ENCODE peak calls at places on chromosomes 7 and 10, in ten cellular contexts. R is GM12864; C is coronary artery; T is right lobe of liver; I is fibroblast of lung; J is CD4-positive, alpha-beta T cell; L is body of pancreas; U is esophagus squamous epithelium; G is RWPE1; O is psoas muscle. B is an unnamed sample.
A peak's percentile ranks its signal among the peaks of the same experiment; 100 is the strongest.

GRCh38 chr10:62866451-62866850 is 50.3 kb upstream of the EGR2 start:
- DNase-seq in R (no peak), C (no peak), T (no peak), I (no peak), J (no peak), L (no peak), U (no peak), G (no peak), O (no peak), B (no peak)

GRCh38 chr10:21172774-21173432 is 275.8 kb upstream of the NEBL start:
- DNase-seq in R (no peak), C (no peak), T (peak; percentile 42), I (no peak), J (no peak), L (peak; percentile 49), U (no peak), G (no peak), O (no peak), B (peak; percentile 18)

GRCh38 chr7:100148559-100149328 is at the start of gene LAMTOR4:
- DNase-seq in R (peak; percentile 99), C (peak; percentile 100), T (peak; percentile 99), I (peak; percentile 99), J (peak; percentile 97), L (peak; percentile 99), U (peak; percentile 98), G (peak; percentile 99), O (peak; percentile 99), B (peak; percentile 99)

GRCh38 chr10:15660990-15661389 is 58.7 kb downstream of the ITGA8 start:
- DNase-seq in R (no peak), C (no peak), T (no peak), I (no peak), J (no peak), L (no peak), U (no peak), G (no peak), O (no peak), B (no peak)

GRCh38 chr10:122515588-122516231 is 44.8 kb upstream of the DMBT1 start:
- DNase-seq in R (peak; percentile 38), C (no peak), T (no peak), I (no peak), J (peak; percentile 55), L (no peak), U (no peak), G (no peak), O (peak; percentile 65), B (peak; percentile 45)

GRCh38 chr10:69065406-69066361 is 22.2 kb upstream of the SRGN start:
- DNase-seq in R (no peak), C (no peak), T (no peak), I (peak; percentile 60), J (no peak), L (peak; percentile 19), U (no peak), G (no peak), O (no peak), B (peak; percentile 74)

GRCh38 chr7:85471740-85472139 is 284.9 kb upstream of the SEMA3D start:
- DNase-seq in R (no peak), C (no peak), T (no peak), I (peak; percentile 76), J (no peak), L (no peak), U (no peak), G (no peak), O (no peak), B (no peak)

GRCh38 chr7:75966209-75966961 is 28.0 kb downstream of the TMEM120A start:
- DNase-seq in R (no peak), C (peak; percentile 95), T (peak; percentile 40), I (peak; percentile 51), J (no peak), L (no peak), U (no peak), G (no peak), O (peak; percentile 86), B (no peak)

GRCh38 chr10:104767745-104768144 is 126.7 kb downstream of the SORCS3 start:
- DNase-seq in R (no peak), C (no peak), T (no peak), I (no peak), J (no peak), L (no peak), U (no peak), G (no peak), O (no peak), B (no peak)
- TF ChIP-seq CTCF in R (no peak), C (no peak), T (no peak), I (no peak), J (no peak), L (peak; percentile 12), U (no peak), G (no peak), O (no peak), B (no peak)

GRCh38 chr10:5589963-5590511 is 65.3 kb downstream of the CALML3 start:
- DNase-seq in R (no peak), C (no peak), T (no peak), I (peak; percentile 47), J (no peak), L (no peak), U (no peak), G (no peak), O (no peak), B (no peak)
- TF ChIP-seq CTCF in R (peak; percentile 15), C (no peak), T (no peak), I (peak; percentile 39), J (no peak), L (no peak), U (no peak), G (no peak), O (no peak), B (no peak)

GRCh38 chr7:102310414-102310815 is 23.7 kb downstream of the SH2B2 start:
- DNase-seq in R (no peak), C (no peak), T (no peak), I (no peak), J (no peak), L (no peak), U (no peak), G (no peak), O (no peak), B (no peak)

GRCh38 chr7:102312317-102312716 is 25.6 kb downstream of the SH2B2 start:
- DNase-seq in R (no peak), C (no peak), T (no peak), I (no peak), J (no peak), L (no peak), U (no peak), G (no peak), O (no peak), B (no peak)

GRCh38 chr7:102318482-102318971 is 31.9 kb downstream of the SH2B2 start:
- DNase-seq in R (no peak), C (no peak), T (peak; percentile 44), I (no peak), J (no peak), L (no peak), U (no peak), G (peak; percentile 72), O (no peak), B (no peak)

GRCh38 chr7:102317231-102318059 is 30.8 kb downstream of the SH2B2 start:
- DNase-seq in R (no peak), C (no peak), T (no peak), I (no peak), J (no peak), L (no peak), U (no peak), G (no peak), O (no peak), B (no peak)

DNA sequence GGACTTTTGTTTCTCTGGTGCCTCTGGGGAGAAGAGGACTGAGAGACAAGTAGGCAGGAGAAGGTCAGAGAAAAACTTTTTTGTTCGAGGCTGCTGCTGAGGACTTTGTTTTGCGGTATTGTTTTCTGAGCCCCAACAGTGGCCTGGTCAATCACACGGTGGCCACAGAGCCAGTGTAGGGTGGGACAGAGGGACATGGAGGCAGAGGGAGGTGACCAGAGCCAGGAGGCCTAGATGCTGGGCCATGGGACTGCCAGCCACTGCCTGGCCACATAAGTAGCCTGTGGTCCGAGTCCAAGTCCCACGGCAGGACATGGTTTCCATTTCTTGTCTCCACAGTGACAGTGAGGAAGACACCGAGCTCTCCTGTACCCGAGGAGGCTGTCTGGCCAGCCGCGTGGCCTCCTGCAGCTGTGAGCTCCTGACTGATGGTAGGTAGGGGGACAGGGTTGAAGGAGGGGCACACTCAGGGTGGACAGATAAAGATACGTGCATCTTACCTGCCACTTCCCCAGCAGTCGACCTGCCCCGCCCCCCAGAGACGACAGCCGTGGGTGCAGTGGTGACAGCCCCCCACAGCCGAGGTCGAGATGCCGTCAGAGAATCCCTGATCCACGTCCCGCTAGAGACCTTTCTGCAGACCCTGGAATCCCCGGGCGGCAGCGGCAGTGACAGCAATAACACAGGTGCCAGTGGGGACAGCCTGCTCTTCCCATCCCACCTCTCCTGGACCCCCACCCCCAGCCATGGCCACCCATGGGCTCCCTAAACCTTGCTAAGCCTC is 27.5 kb downstream of the SH2B2 start:
- DNase-seq in R (no peak), C (no peak), T (no peak), I (no peak), J (no peak), L (no peak), U (no peak), G (no peak), O (no peak), B (no peak)
- TF ChIP-seq CTCF in R (no peak), C (no peak), T (no peak), I (no peak), J (no peak), L (no peak), U (no peak), G (no peak), O (no peak), B (no peak)

GRCh38 chr7:101507327-101507726 is 121.8 kb downstream of the MYL10 start:
- DNase-seq in R (no peak), C (no peak), T (no peak), I (no peak), J (no peak), L (no peak), U (no peak), G (no peak), O (no peak), B (no peak)

GRCh38 chr7:101511965-101512364 is 117.1 kb downstream of the MYL10 start:
- DNase-seq in R (no peak), C (no peak), T (no peak), I (no peak), J (no peak), L (no peak), U (no peak), G (no peak), O (no peak), B (no peak)

GRCh38 chr7:101506531-101506930 is 122.6 kb downstream of the MYL10 start:
- DNase-seq in R (no peak), C (no peak), T (no peak), I (no peak), J (no peak), L (no peak), U (no peak), G (no peak), O (no peak), B (no peak)

GRCh38 chr7:101510297-101510696 is 118.8 kb downstream of the MYL10 start:
- DNase-seq in R (no peak), C (no peak), T (no peak), I (no peak), J (no peak), L (no peak), U (no peak), G (no peak), O (no peak), B (no peak)

DNA sequence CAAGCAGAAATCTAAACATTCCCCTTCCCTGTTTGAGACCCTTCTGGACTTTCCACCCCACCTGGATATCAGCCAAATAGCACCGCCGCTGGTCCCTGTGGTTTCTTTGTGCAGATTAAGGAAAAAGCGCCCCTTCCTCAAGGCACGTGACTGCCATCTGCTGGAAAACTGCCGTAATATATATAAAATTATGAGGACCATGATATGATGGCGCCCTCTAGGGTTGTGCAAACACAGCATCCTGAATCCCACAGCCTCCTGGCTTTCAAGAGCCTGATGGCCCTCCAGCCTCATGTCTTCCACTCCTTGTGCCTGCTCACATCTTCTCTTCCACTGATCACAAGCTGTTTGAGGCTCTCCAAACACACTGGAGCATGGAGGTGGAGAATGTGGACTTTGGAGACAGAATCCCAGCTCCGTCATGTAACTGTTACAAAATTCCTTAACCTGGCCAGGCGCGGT is 121.3 kb downstream of the MYL10 start:
- DNase-seq in R (peak; percentile 5), C (no peak), T (no peak), I (peak; percentile 59), J (peak; percentile 1), L (peak; percentile 14), U (no peak), G (peak; percentile 40), O (no peak), B (no peak)
- TF ChIP-seq CTCF in R (peak; percentile 74), C (no peak), T (peak; percentile 68), I (peak; percentile 70), J (peak; percentile 59), L (peak; percentile 60), U (no peak), G (peak; percentile 88), O (peak; percentile 25), B (peak; percentile 40)